ENCODE peak calls at places on chromosome 4, in nine cellular contexts. H, Y, I, G, J, B, W, U and S are unnamed samples.

GRCh38 chr4:153785830-153786721 is 2.8 kb downstream of the SFRP2 start:
- DNase-seq in H (no peak), Y (no peak), I (peak; percentile 68), G (no peak), J (no peak), B (no peak), W (no peak), U (no peak), S (no peak)

GRCh38 chr4:78645853-78646757 is 94.5 kb downstream of the ANXA3 start:
- DNase-seq in H (peak; percentile 90), Y (no peak), I (peak; percentile 95), G (no peak), J (no peak), B (no peak), W (no peak), U (no peak), S (no peak)

GRCh38 chr4:28788929-28789490 is 1928.4 kb downstream of the STIM2 start:
- DNase-seq in H (no peak), Y (no peak), I (no peak), G (no peak), J (no peak), B (no peak), W (no peak), U (no peak), S (no peak)

GRCh38 chr4:99886146-99886545 is 8.1 kb downstream of the LAMTOR3 start:
- DNase-seq in H (no peak), Y (no peak), I (peak; percentile 63), G (no peak), J (no peak), B (no peak), W (no peak), U (no peak), S (no peak)

GRCh38 chr4:19774690-19775256 is 476.9 kb upstream of the SLIT2 start:
- DNase-seq in H (no peak), Y (no peak), I (peak; percentile 21), G (no peak), J (no peak), B (no peak), W (no peak), U (no peak), S (no peak)

GRCh38 chr4:36785965-36786364 is 458.6 kb upstream of the NWD2 start:
- DNase-seq in H (no peak), Y (no peak), I (no peak), G (no peak), J (no peak), B (no peak), W (no peak), U (no peak), S (no peak)

GRCh38 chr4:40180356-40180755 is 16.5 kb upstream of the RHOH start:
- DNase-seq in H (no peak), Y (no peak), I (peak; percentile 88), G (no peak), J (no peak), B (no peak), W (no peak), U (no peak), S (no peak)

GRCh38 chr4:122658818-122659295 is 38.0 kb upstream of the IL21 start:
- DNase-seq in H (no peak), Y (no peak), I (no peak), G (no peak), J (no peak), B (no peak), W (no peak), U (no peak), S (no peak)

GRCh38 chr4:32462944-32463343 is 1742.8 kb downstream of the PCDH7 start:
- DNase-seq in H (no peak), Y (no peak), I (peak; percentile 60), G (no peak), J (no peak), B (no peak), W (no peak), U (peak; percentile 2), S (no peak)

GRCh38 chr4:83473966-83474365 is 10.9 kb downstream of the ABRAXAS1 start:
- DNase-seq in H (no peak), Y (no peak), I (no peak), G (no peak), J (no peak), B (no peak), W (no peak), U (no peak), S (no peak)

GRCh38 chr4:136858911-136859310 is 673.4 kb downstream of the PCDH18 start:
- DNase-seq in H (no peak), Y (no peak), I (no peak), G (no peak), J (no peak), B (no peak), W (no peak), U (no peak), S (no peak)

GRCh38 chr4:136078971-136079370 is 1453.3 kb downstream of the PCDH18 start:
- DNase-seq in H (no peak), Y (no peak), I (peak; percentile 77), G (no peak), J (no peak), B (no peak), W (no peak), U (no peak), S (no peak)